ENCODE peak calls at places on chromosome 10, in four cellular contexts. B is body of pancreas, F is upper lobe of left lung, H is HCT116. D is an unnamed sample. For H3K27me3, the result is how much of the 10 kb centered on the place peaks cover.

GRCh38 chr10:19572056-19572455 is 244.2 kb upstream of the PLXDC2 start:
- DNase-seq in H (no peak), B (no peak), F (no peak), D (no peak)

GRCh38 chr10:14953452-14954000 is 370 bp downstream of the DCLRE1C start:
- DNase-seq in H (peak), B (peak), F (peak), D (peak)

GRCh38 chr10:103765981-103766380 is 89.4 kb downstream of the SH3PXD2A start:
- DNase-seq in F (no peak), B (peak), H (no peak), D (no peak)

GRCh38 chr10:17425584-17426262 is 28.7 kb downstream of the ST8SIA6 start:
- DNase-seq in F (no peak), H (no peak), B (no peak), D (no peak)

GRCh38 chr10:99358101-99358500 is 28.9 kb downstream of the CNNM1 start:
- DNase-seq in B (no peak), H (no peak), F (no peak), D (no peak)

GRCh38 chr10:7192831-7193348 is 217.9 kb downstream of the SFMBT2 start:
- DNase-seq in F (no peak), H (no peak), B (no peak), D (no peak)

GRCh38 chr10:122140941-122141623 is 130.0 kb upstream of the BTBD16 start:
- DNase-seq in B (peak), H (peak), F (no peak), D (no peak)

GRCh38 chr10:11242443-11243386 is 225.0 kb downstream of the CELF2 start:
- DNase-seq in B (no peak), H (no peak), F (peak), D (no peak)

GRCh38 chr10:75431180-75432111 is at the start of gene LRMDA:
- DNase-seq in F (peak), H (no peak), B (peak), D (no peak)

GRCh38 chr10:4588824-4589223 is 237.2 kb upstream of the AKR1E2 start:
- DNase-seq in F (no peak), H (no peak), B (no peak), D (no peak)

GRCh38 chr10:1070939-1071338 is 14.8 kb downstream of the WDR37 start:
- DNase-seq in F (no peak), B (no peak), H (no peak), D (no peak)

GRCh38 chr10:21495686-21496284 is 29.7 kb downstream of the SKIDA1 start:
- DNase-seq in H (peak), B (peak), F (peak), D (peak)

DNA sequence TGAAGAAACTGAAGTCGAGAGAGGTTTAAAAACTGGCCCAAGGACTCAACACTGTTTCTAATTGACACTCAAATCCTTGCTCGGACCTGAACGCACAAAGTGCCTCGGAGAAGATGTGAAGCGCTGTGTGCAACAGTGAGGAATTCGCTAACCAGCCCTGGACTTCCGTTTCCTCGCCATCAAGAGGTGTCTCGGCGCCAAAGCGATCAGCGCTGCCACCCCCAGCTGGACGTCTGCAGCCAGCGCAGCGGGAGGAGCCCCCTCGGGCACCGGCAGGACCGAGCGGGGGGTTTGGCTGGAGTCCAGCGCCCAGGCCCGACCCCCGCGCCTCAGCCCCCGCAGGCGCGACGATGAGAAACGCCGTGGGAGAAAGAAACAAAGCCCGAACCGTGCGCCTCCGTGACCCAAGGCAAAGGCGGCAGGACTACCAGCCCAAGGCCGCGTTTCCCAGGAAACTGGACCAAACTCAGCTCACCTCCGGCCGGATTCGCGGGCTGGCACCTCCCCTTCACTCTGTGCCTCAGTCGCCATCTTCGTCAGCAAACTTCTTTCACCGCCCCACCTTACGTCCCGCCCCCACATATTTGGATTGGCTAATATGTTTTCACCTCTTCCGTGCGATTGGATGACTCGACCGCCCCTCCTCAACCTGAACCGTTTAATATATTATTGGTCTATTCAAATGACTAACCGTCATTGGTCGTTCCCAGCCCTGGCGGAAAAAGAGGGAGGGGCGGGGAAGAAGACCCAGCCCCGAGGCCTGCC is at the start of gene ARHGAP19:
- DNase-seq in H (peak), B (peak), F (peak), D (peak)
- TF ChIP-seq POLR2A in H (peak), B (peak), F (peak), D (peak)

GRCh38 chr10:59865101-59865500 is 41.3 kb downstream of the CCDC6 start:
- DNase-seq in B (peak), H (peak), F (no peak), D (no peak)
- TF ChIP-seq CTCF in B (peak), H (peak), F (peak), D (peak)

GRCh38 chr10:81116201-81116600 is 578.5 kb downstream of the SH2D4B start:
- DNase-seq in F (no peak), H (no peak), B (no peak), D (no peak)

DNA sequence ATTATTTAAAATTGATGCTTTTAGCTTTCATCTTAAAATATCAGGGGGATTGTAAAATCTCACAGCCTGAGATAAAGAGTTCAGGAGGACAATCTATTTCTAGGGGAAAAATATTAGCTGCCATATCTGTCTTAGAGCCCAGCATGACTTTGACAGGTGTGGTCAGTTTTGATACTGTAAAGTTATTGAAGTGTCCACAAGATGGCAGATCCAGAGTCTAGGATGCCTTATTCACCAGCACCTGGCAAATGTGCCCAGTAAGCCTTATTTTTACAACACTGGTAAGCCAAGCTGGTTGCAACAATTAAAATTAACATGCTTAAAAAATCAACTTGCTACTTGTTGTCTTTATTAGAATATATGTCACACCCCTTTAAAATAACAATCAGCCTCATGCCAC is 579.3 kb downstream of the SH2D4B start:
- DNase-seq in H (no peak), B (no peak), F (no peak), D (no peak)
- H3K27me3 ChIP-seq in H (under half), B (under half), F (under half), D (under half)

GRCh38 chr10:31758495-31758894 is 170.1 kb downstream of the ARHGAP12 start:
- DNase-seq in F (no peak), B (no peak), H (no peak), D (no peak)

GRCh38 chr10:31757831-31758230 is 170.8 kb downstream of the ARHGAP12 start:
- DNase-seq in B (no peak), H (no peak), F (no peak), D (no peak)

GRCh38 chr10:31759816-31760626 is 168.6 kb downstream of the ARHGAP12 start:
- DNase-seq in H (peak), F (peak), B (peak), D (peak)

GRCh38 chr10:31760674-31761081 is 168.0 kb downstream of the ARHGAP12 start:
- DNase-seq in H (no peak), B (peak), F (no peak), D (no peak)

DNA sequence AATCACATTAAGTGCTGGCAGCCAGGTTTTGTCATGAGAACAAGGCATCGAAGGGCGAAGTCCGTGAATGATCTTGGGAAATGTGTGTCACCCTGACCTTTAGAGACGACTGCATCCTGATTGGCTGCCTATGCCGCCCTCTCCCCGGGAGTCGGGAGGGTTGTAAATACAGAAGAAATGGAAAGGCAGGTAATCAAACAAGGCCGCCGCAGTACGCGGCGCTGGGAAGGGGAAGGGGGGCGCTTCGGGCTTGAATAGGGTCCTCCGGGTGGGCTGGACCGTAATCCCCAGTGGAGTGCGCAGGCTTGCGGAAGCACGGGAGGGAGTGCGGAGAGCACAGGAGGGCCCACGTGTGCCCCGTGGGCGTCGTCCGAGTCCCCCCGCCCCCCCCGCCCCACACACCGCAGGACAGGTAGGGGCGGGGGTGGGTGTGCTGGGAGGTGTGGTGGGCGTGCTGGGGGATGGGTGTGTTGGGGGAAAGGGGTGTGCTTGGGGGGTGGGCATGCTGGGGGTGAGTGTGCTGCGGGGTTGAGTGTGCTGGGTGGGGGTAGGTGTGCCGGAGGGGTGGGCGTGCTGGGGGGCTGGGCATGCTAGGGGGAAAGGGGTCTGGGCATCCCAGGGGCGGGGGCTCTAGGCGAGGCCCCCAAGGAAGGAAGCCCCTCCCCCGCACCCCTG is 169.4 kb downstream of the ARHGAP12 start:
- DNase-seq in B (peak), F (peak), H (peak), D (no peak)
- TF ChIP-seq POLR2A in B (peak), F (no peak), H (no peak), D (no peak)

DNA sequence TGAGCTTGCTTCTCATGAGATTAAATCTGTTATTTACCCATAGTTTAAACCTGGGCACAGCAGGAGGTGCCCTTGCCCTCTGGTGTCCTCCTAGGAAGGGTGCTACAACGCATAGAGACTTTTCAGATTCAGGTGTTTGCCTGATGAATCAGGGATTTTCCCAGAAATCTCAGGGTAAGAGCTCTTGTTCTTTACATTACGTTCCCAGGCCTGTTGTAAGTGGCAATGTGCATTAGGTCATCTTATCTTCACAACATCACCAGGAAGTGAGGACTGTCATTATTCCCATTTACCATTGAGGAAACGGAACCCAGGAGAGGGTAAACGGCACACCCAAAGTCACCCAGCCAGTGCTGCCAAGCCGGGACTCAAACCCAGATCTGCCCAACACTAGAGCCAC is 73.0 kb downstream of the NHLRC2 start:
- DNase-seq in F (no peak), B (no peak), H (no peak), D (no peak)
- TF ChIP-seq CTCF in F (no peak), B (no peak), H (no peak), D (no peak)

GRCh38 chr10:100782845-100783244 is 37.5 kb downstream of the PAX2 start:
- DNase-seq in H (no peak), B (no peak), F (no peak), D (no peak)
- H3K27me3 ChIP-seq in H (under half), B (under half), F (under half), D (under half)

DNA sequence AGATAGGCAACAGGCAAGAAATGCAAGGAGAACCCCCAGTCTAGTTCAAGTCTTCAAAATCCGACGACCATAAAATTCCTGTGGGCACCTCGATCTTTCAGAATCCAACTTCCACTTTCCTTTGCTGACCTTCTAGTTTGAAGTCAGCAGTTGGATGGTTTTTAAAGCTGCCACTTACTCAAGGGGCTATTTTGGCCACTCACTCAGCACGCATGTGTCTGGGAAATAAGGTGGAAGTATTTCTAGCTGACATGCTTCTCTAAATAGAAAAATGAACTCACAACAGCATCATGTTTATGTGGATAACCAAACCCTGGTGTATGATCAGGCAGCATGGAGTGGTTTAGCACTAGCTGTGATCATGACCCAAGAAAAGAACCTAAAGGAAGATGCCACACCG is at the start of gene NRAP:
- DNase-seq in B (no peak), H (no peak), F (no peak), D (no peak)
- TF ChIP-seq POLR2A in B (no peak), H (no peak), F (no peak), D (no peak)

GRCh38 chr10:77432398-77432797 is 205.2 kb downstream of the KCNMA1 start:
- DNase-seq in H (no peak), B (no peak), F (no peak), D (no peak)

GRCh38 chr10:77431980-77432379 is 205.6 kb downstream of the KCNMA1 start:
- DNase-seq in H (no peak), B (no peak), F (no peak), D (no peak)

GRCh38 chr10:77430530-77430929 is 207.1 kb downstream of the KCNMA1 start:
- DNase-seq in F (no peak), H (no peak), B (no peak), D (no peak)

GRCh38 chr10:77428776-77429395 is 208.7 kb downstream of the KCNMA1 start:
- DNase-seq in B (peak), F (no peak), H (peak), D (no peak)

DNA sequence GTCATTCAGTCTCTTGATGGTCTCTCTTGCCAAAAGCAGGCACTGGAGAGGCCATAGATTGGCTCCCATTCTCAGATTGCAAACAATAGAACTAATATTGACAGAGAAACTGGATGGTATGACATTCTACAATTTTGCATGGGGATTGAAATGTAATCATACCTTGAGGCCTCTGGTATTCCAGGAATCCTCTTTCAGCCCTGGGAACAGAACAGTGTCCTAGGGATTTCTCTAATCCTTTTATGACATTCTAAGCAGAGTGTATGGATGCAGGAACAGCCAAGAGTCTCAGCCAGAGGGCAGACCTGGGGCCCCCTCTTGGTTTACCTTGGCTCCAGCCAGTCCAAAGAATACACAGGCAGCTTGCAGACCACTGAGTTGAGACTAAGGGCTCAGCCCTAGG is 206.4 kb downstream of the KCNMA1 start:
- DNase-seq in B (no peak), F (no peak), H (no peak), D (no peak)
- TF ChIP-seq CTCF in B (no peak), F (no peak), H (no peak), D (no peak)